ENCODE peak calls at places on chromosome X, in five cellular contexts. U, K, I, P and E are unnamed samples.

GRCh38 chrX:119573840-119574393 is 446 bp upstream of the UBE2A start:
- DNase-seq in I (no peak), U (no peak), P (peak; percentile 24), K (peak; percentile 37), E (peak; percentile 3)

GRCh38 chrX:115940888-115941332 is 229.6 kb upstream of the AGTR2 start:
- DNase-seq in K (peak; percentile 66), U (no peak), I (peak; percentile 4), P (peak; percentile 50), E (peak; percentile 71)

GRCh38 chrX:150841466-150842197 is 56.8 kb downstream of the CD99L2 start:
- DNase-seq in K (no peak), U (no peak), I (no peak), P (no peak), E (no peak)

GRCh38 chrX:56281789-56282188 is 49.6 kb downstream of the KLF8 start:
- DNase-seq in K (no peak), P (no peak), U (no peak), I (no peak), E (peak; percentile 11)

GRCh38 chrX:53746718-53747117 is 60.2 kb upstream of the HUWE1 start:
- DNase-seq in K (no peak), U (no peak), P (no peak), I (no peak), E (no peak)

GRCh38 chrX:19566359-19567141 is 51.2 kb upstream of the MAP3K15 start:
- DNase-seq in P (no peak), I (no peak), U (no peak), K (no peak), E (no peak)

GRCh38 chrX:72031634-72032033 is 100.1 kb downstream of the RTL5 start:
- DNase-seq in K (no peak), P (no peak), I (no peak), U (no peak), E (no peak)

GRCh38 chrX:137151403-137151802 is 117.6 kb upstream of the GPR101 start:
- DNase-seq in P (no peak), I (no peak), U (no peak), K (no peak), E (no peak)

GRCh38 chrX:149512225-149512885 is 7.2 kb upstream of the IDS start:
- DNase-seq in K (peak; percentile 41), U (no peak), P (peak; percentile 31), I (no peak), E (peak; percentile 54)

GRCh38 chrX:54492340-54492739 is 3.7 kb downstream of the FGD1 start:
- DNase-seq in P (no peak), U (no peak), K (no peak), I (no peak), E (no peak)

GRCh38 chrX:13742397-13743176 is 8.0 kb downstream of the OFD1 start:
- DNase-seq in U (no peak), P (no peak), K (no peak), I (no peak), E (no peak)

GRCh38 chrX:105221374-105221773 is 880 bp upstream of the TEX13A start:
- DNase-seq in K (no peak), I (no peak), P (no peak), U (no peak), E (no peak)

GRCh38 chrX:9611436-9612145 is 146.7 kb downstream of the TBL1X start:
- DNase-seq in P (no peak), K (no peak), I (no peak), U (peak; percentile 50), E (no peak)

GRCh38 chrX:71107762-71108360 is 1.3 kb upstream of the CXorf65 start:
- DNase-seq in K (no peak), I (no peak), P (peak; percentile 8), U (no peak), E (no peak)

GRCh38 chrX:42140320-42140719 is 217.0 kb upstream of the CASK start:
- DNase-seq in U (no peak), K (no peak), P (no peak), I (no peak), E (no peak)

GRCh38 chrX:1086444-1087409 is 125.7 kb downstream of the CRLF2 start:
- DNase-seq in I (no peak), K (no peak), U (peak; percentile 60), P (no peak), E (no peak)

GRCh38 chrX:140292961-140293360 is 211.9 kb downstream of the SOX3 start:
- DNase-seq in P (no peak), I (no peak), U (no peak), K (no peak), E (no peak)

GRCh38 chrX:66030505-66031317 is 9.2 kb downstream of the VSIG4 start:
- DNase-seq in P (no peak), I (no peak), K (no peak), U (no peak), E (no peak)

GRCh38 chrX:70908541-70908940 is at the start of gene TEX11:
- DNase-seq in I (no peak), P (no peak), K (no peak), U (no peak), E (no peak)

GRCh38 chrX:1466232-1466661 is 13.5 kb upstream of the ASMTL start:
- DNase-seq in P (peak; percentile 7), I (no peak), K (peak; percentile 20), U (no peak), E (no peak)

GRCh38 chrX:129736491-129736890 is 2.3 kb upstream of the XPNPEP2 start:
- DNase-seq in U (no peak), K (no peak), I (no peak), P (no peak), E (no peak)

GRCh38 chrX:134758652-134759051 is 100.4 kb upstream of the PLAC1 start:
- DNase-seq in U (no peak), P (no peak), K (no peak), I (no peak), E (no peak)

GRCh38 chrX:134749651-134750450 is 91.6 kb upstream of the PLAC1 start:
- DNase-seq in U (no peak), K (no peak), P (no peak), I (no peak), E (no peak)

GRCh38 chrX:134752558-134752957 is 94.3 kb upstream of the PLAC1 start:
- DNase-seq in P (no peak), U (no peak), K (no peak), I (no peak), E (no peak)

DNA sequence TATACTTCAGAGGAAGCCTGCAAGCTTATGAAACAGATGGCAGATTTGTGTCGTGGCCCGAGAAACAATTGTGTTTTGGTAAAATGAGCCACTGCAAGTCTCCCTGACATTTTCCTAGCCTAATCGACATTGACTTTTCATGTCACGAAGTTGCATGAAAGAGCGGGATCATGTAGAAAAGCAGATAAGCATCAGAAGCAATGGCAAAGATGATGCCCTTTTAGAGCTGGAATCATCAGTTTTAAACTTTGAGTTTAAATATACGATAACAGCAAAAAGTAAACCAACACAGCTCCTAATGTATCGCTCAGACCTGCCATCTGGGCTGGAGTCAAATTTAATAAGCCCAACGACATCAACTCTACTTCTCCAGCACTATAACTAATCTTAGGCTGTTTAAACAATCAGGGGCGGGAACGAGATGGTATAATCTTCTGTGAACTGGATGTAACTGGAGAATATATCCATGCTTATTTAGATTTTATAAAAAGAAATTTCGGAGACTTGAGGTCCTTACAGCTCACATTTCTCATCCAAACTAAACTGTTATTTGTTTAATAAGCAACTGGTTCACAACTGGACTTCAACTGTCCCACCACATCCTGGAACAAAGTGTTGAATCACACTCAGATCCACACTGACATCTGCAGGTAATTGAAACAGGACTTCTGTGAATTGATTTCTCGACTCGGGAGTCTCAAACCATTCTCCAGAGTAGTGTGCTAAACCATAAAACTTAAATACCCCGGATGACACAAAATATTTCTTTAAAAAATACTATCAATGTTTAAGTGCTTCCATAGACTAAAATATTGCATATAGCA is 95.1 kb upstream of the PLAC1 start:
- DNase-seq in K (no peak), I (no peak), U (peak; percentile 57), P (no peak), E (no peak)
- TF ChIP-seq CTCF in K (no peak), I (peak; percentile 32), U (no peak), P (peak; percentile 22), E (peak; percentile 18)

DNA sequence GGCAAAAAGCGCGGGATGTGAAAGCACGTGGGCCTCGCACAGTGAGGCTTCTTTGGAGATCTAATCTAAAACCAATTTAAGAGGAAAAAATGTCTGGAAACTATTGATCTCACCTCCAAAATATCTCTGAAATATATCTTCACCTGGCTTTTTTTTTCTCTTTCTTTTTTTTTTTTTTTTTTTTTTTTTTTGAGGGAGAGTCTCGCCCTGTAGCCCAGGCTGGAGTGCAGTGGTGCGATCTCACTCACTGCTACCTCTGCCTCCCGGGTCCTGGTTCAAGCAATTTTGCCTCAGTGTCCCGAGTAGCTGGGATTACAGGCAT is 383 bp upstream of the ZMAT1 start:
- DNase-seq in I (no peak), U (no peak), P (no peak), K (no peak), E (no peak)
- H3K4me3 ChIP-seq in I (peak overlapping the region; percentile 57), U (no peak overlapping the region), P (peak overlapping the region; percentile 78), K (no peak overlapping the region), E (peak overlapping the region; percentile 50)

GRCh38 chrX:63764946-63765345 is 20.1 kb downstream of the ARHGEF9 start:
- DNase-seq in I (no peak), U (no peak), K (no peak), P (no peak), E (no peak)

GRCh38 chrX:63765692-63766091 is 19.3 kb downstream of the ARHGEF9 start:
- DNase-seq in I (no peak), U (no peak), P (no peak), K (no peak), E (no peak)

GRCh38 chrX:63755892-63756291 is 29.1 kb downstream of the ARHGEF9 start:
- DNase-seq in P (no peak), U (no peak), I (no peak), K (no peak), E (no peak)

GRCh38 chrX:63761639-63762038 is 23.4 kb downstream of the ARHGEF9 start:
- DNase-seq in P (no peak), U (no peak), I (no peak), K (no peak), E (no peak)
- TF ChIP-seq CTCF in P (no peak), U (no peak), I (no peak), K (no peak), E (no peak)

GRCh38 chrX:7074135-7074907 is 73.2 kb upstream of the STS start:
- DNase-seq in P (no peak), U (no peak), K (no peak), I (no peak), E (peak; percentile 71)

GRCh38 chrX:7076245-7076661 is 71.3 kb upstream of the STS start:
- DNase-seq in I (no peak), K (no peak), P (no peak), U (no peak), E (no peak)

GRCh38 chrX:7074908-7075204 is 72.7 kb upstream of the STS start:
- DNase-seq in K (no peak), I (no peak), U (no peak), P (no peak), E (no peak)

GRCh38 chrX:7077910-7078245 is 69.6 kb upstream of the STS start:
- DNase-seq in U (no peak), P (no peak), K (no peak), I (no peak), E (no peak)

DNA sequence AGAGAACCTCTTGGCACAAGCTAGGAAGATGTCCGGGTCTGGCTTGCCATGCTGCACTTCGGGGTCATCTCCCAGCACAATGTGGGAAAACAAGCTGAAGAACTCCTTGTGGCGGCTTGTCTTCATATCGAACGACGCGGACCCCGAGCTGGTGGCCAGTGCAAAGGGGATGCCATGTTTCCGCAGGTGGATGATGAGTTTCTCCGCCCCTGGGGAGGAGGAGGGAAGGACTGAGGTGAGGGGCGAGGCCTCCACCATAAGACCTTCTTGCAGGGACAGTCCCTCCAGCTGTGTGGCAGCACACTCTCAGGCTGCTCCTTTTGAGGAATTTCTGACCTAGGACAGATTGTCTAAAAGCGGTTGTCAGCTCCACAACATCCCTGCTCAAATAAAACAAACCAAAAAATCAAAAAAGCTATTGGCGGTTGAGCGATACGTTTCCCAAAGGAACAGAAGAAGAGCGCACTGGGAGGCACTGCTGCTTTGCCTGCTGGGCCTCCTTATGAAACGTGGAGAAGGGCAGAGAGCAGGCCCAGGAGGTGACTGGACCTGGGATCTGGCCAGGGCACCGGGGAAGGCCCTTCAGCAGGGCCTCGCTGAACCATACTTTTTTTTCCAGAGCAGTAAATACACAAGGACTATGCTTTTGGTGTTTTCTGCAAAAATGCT is 70.1 kb upstream of the STS start:
- DNase-seq in I (no peak), U (no peak), P (no peak), K (no peak), E (no peak)
- H3K4me3 ChIP-seq in I (no peak overlapping the region), U (no peak overlapping the region), P (no peak overlapping the region), K (no peak overlapping the region), E (no peak overlapping the region)